ENCODE peak calls at places on chromosome 1, in six cellular contexts. U is esophagus muscularis mucosa, O is stomach, T is SK-N-SH, V is K562, M is HepG2. J is an unnamed sample.

GRCh38 chr1:68111804-68112436 is 61.5 kb upstream of the DIRAS3 start:
- DNase-seq in V (peak), T (peak), U (peak), M (no peak), O (peak), J (no peak)

GRCh38 chr1:117613249-117613968 is 7.6 kb downstream of the TENT5C start:
- DNase-seq in T (no peak), U (no peak), M (no peak), V (peak), O (no peak), J (no peak)

GRCh38 chr1:155023627-155024026 is 10.0 kb downstream of the DCST2 start:
- DNase-seq in M (no peak), O (no peak), T (no peak), U (no peak), V (no peak), J (no peak)

GRCh38 chr1:116538527-116538926 is 32.3 kb downstream of the CD58 start:
- DNase-seq in T (no peak), V (no peak), M (peak), O (no peak), U (no peak), J (no peak)

GRCh38 chr1:49163041-49163440 is 386.4 kb upstream of the BEND5 start:
- DNase-seq in U (no peak), V (no peak), T (no peak), M (no peak), O (no peak), J (no peak)

GRCh38 chr1:37673920-37674319 is 18.4 kb upstream of the CDCA8 start:
- DNase-seq in U (no peak), V (peak), O (no peak), T (no peak), M (no peak), J (no peak)

GRCh38 chr1:241926141-241926540 is 31.4 kb upstream of the BECN2 start:
- DNase-seq in O (no peak), V (no peak), T (no peak), M (no peak), U (no peak), J (no peak)

GRCh38 chr1:17829579-17829978 is 74.4 kb downstream of the ACTL8 start:
- DNase-seq in M (no peak), U (no peak), V (no peak), T (peak), O (no peak), J (no peak)

GRCh38 chr1:109691762-109692161 is 4.1 kb downstream of the GSTM1 start:
- DNase-seq in U (no peak), O (no peak), T (no peak), M (no peak), V (no peak), J (no peak)

GRCh38 chr1:15668089-15668754 is 15.9 kb upstream of the PLEKHM2 start:
- DNase-seq in V (no peak), U (no peak), O (no peak), T (no peak), M (no peak), J (no peak)

GRCh38 chr1:37513795-37514349 is 694 bp downstream of the MEAF6 start:
- DNase-seq in U (no peak), O (peak), V (peak), M (peak), T (peak), J (no peak)

GRCh38 chr1:73998348-73998959 is 199.5 kb downstream of the LRRIQ3 start:
- DNase-seq in M (peak), T (peak), O (no peak), U (no peak), V (no peak), J (no peak)

DNA sequence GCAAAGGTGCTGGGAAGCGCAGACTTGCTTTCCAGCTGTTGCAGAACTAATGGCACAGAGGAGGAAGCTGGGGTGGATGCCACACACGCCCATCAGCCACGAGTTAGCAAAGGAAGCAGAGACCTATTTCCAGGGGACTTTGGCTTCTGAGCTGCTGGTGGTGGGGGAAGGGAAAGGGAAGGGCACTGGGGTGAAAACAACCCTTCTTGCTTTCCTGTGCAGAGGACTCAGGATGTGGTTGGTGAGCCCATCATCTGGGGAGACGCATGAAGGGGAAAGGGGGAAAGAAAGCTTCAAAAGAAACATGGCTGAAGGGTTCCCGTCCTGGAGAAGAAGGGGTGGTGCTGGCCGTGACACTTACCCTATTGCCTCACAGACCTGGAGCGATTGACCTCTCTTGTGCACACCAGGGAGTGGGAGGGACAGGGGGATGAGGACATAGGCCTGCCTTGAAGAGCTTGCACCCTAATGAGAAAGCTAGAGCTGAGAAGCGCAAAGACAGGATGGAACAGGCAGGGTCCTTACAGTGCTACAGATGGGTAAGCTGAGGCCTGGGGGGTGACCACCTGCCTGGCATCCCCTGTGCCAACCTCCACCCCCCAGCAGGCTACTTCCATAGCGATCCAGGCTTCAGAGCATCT is 140.8 kb upstream of the RAB4A start:
- DNase-seq in U (no peak), T (no peak), V (no peak), O (peak), M (peak), J (no peak)
- TF ChIP-seq EP300 in U (no peak), T (no peak), V (no peak), O (no peak), M (peak), J (no peak)

DNA sequence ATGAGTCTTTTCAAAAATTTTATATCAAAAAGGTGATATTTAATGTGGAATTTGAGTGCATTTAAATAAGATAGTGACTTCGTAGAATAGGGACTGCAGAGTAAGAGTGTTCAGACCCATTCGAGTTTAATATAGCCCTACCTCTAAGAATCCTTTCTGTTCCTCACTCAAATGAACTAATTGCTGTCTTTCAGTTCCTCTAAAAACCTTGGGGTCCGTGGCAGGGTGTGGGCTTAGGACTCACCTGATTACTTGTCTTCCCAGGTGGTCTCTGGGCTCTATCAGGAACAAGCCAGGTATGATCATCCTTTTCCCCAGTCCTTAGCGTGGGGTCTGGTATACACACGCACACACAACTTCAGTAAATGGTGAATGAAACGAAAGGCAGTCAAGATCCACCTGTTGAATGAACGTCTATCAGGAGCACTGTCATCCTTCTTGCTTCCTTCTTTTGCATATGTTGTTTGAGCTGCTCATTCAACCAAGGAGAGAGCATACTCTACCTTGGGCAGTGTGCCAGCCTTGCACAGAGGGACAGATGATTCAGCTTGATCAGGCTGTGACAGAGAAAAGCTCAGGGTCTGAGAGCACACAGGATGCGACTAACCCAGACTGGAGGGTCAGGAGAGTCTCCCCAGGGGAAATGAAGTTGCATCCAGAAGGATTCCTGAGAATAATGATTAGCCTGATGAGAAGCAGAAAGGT is 1.2 kb upstream of the RNF11 start:
- DNase-seq in O (peak), U (peak), V (peak), T (peak), M (peak), J (peak)
- TF ChIP-seq POLR2AphosphoS5 in O (no peak), U (no peak), V (no peak), T (no peak), M (no peak), J (no peak)

DNA sequence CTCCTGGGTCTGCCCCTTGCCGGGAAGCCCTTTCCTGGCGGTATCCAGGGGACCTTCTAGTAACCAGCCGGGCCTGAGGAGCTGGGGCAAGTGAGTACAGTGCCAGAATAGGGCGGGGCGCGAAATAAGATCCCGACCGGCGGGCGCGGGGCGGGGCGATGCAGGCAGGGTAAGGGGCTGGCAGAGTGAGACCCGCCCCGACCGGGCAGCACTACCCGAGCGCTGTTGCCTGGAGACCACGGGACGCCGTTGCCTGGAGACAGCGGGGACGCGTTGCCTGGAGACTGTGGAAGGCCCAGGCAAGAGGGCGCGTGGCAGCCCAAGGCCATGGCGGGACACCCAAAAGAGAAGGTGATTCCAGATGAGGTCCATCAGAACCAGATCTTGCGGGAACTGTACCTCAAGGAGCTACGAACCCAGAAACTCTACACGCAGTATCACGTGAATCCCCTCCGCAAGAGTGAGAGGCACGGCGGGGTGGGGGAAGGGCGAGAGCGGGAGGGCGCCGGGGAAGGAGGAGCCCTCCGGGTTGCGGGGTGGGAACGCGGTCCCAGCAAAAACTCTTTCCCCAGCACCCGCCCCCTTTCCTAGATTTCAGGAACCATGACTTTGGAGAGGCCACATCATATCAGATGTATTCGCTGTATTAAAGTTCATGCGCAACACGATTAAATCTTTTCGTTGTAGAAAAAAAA is 24.3 kb downstream of the EBNA1BP2 start:
- DNase-seq in T (peak), O (peak), U (no peak), M (peak), V (peak), J (peak)
- H3K4me3 ChIP-seq in T (peak), O (peak), U (peak), M (no peak), V (no peak), J (peak)

DNA sequence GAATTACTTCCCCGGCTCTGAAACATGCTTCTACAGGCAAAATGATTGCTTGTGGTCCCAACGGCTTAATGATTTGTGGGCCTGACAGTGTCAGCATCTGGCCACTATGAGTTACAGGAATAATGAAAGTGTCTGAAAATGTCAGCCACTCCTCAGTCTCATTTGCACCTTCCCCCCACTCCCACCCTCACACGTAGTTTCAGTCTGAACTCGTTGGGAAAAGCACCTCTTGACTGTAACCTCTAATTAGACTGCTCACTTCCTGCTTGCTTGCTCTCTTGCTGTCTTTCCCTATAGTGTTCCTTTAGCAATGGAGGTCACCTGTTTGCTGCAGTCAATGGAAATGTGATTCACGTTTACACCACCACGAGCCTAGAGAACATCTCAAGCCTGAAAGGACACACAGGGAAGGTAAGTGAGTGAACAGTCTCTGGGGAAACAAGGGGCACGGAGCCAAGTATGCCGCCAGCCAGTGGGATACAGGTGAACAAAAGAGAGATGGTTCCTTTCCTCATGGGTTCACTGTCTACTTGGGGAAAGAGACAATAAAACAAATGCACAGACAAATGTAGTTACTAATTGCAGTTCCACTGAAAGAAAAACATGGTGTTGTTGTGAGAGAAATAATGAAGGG is 27.1 kb downstream of the CFAP57 start:
- DNase-seq in O (no peak), U (no peak), T (no peak), M (no peak), V (no peak), J (no peak)
- TF ChIP-seq EP300 in O (no peak), U (no peak), T (no peak), M (no peak), V (no peak), J (no peak)